ENCODE peak calls at places on chromosomes 12 and 14, in seven cellular contexts. W, S, R, Y, G, O and V are unnamed samples.

GRCh38 chr14:105075364-105076295 is 10.4 kb upstream of the GPR132 start:
- DNase-seq in S (peak; percentile 60), Y (peak; percentile 93), W (peak; percentile 77), G (peak; percentile 93), R (peak; percentile 64), O (no peak), V (no peak)

GRCh38 chr12:77685112-77685511 is 145.6 kb upstream of the NAV3 start:
- DNase-seq in O (no peak), S (peak; percentile 23), W (peak; percentile 62), G (peak; percentile 48), R (no peak), Y (no peak), V (peak; percentile 58)

GRCh38 chr14:71400821-71401447 is 493.7 kb downstream of the PCNX1 start:
- DNase-seq in Y (no peak), O (no peak), W (no peak), G (no peak), R (no peak), S (no peak), V (no peak)

GRCh38 chr12:115467531-115467930 is 783.6 kb upstream of the TBX3 start:
- DNase-seq in W (no peak), R (no peak), G (no peak), S (no peak), O (no peak), Y (no peak), V (no peak)

GRCh38 chr12:51349026-51349425 is 2.5 kb upstream of the CELA1 start:
- DNase-seq in S (no peak), Y (no peak), W (no peak), G (no peak), O (no peak), R (no peak), V (no peak)

GRCh38 chr12:117470804-117471203 is 109.4 kb upstream of the NOS1 start:
- DNase-seq in G (no peak), W (no peak), R (no peak), S (no peak), O (no peak), Y (no peak), V (no peak)

GRCh38 chr12:20319374-20319773 is 49.0 kb upstream of the PDE3A start:
- DNase-seq in R (no peak), S (no peak), Y (no peak), W (no peak), O (no peak), G (no peak), V (no peak)

GRCh38 chr12:4107436-4107878 is 166.1 kb upstream of the CCND2 start:
- DNase-seq in Y (peak; percentile 54), R (no peak), W (no peak), S (peak; percentile 56), O (no peak), G (peak; percentile 82), V (no peak)

GRCh38 chr14:102993523-102993922 is 63.8 kb downstream of the CDC42BPB start:
- DNase-seq in S (peak; percentile 54), G (no peak), W (no peak), O (no peak), R (no peak), Y (no peak), V (no peak)

GRCh38 chr14:21155963-21156362 is at the start of gene OR5AU1:
- DNase-seq in S (no peak), R (no peak), O (no peak), G (no peak), Y (no peak), W (no peak), V (no peak)

GRCh38 chr12:17992002-17992656 is 97.9 kb downstream of the RERGL start:
- DNase-seq in G (peak; percentile 44), R (no peak), Y (no peak), O (no peak), S (no peak), W (no peak), V (no peak)

GRCh38 chr14:76872796-76873432 is 46.7 kb downstream of the LRRC74A start:
- DNase-seq in O (peak; percentile 72), S (peak; percentile 56), Y (peak; percentile 56), G (peak; percentile 20), W (no peak), R (peak; percentile 77), V (peak; percentile 67)

GRCh38 chr14:100219126-100219785 is 19.7 kb upstream of the YY1 start:
- DNase-seq in Y (no peak), W (no peak), O (no peak), S (no peak), G (no peak), R (no peak), V (no peak)

DNA sequence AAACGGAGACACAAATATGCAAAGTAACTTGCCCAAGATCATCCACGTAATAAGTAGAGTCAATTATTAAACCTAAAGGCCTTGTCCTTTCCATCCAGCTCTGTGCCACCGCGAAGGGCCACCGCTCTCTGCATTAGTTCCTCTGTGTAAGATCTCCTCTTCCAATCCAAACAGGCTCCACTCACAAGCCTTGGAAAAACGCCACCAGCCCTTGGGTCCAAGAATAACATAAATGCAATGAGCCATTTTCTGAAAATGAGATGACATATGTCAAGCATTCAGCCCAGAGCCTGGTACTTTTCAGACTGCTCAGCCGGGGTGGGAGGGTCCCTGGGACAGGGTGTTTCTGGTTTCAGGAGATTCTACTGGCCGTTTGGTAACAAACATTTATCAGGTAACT is 30.0 kb downstream of the DGLUCY start:
- DNase-seq in S (peak; percentile 69), O (no peak), R (no peak), Y (no peak), W (no peak), G (no peak), V (peak; percentile 58)
- TF ChIP-seq POLR2AphosphoS5 in S (no peak), O (no peak), R (no peak), Y (no peak), W (no peak), G (no peak), V (no peak)

DNA sequence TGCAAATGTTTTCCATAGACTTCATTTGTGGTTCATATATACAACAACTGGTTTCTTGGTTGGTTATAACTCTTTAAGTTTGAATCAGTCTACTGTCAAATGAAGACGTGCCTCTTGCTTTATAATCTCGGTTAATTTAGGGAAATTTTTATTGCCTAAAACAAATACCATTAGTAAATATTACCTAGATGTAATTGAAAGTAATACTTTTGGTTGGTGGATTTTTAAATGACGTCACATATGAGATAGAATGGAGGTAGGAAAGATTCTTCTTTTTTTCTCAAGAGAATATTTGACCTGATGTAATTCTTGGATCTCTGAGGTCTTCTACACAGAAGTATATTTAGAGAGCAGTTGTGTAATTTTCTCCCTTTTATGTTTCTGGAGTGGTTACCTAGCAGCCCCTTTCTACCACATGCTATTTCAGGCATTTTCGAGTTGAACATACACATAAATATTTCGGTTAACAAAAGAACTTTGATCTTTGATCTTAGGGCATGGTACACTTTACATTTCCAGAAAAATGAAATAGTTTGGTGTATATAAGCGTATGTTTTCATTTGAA is 1.7 kb downstream of the ATF7IP start:
- DNase-seq in S (no peak), G (peak; percentile 10), W (no peak), R (no peak), O (no peak), Y (no peak), V (no peak)
- TF ChIP-seq POLR2AphosphoS5 in S (no peak), G (no peak), W (no peak), R (no peak), O (no peak), Y (no peak), V (no peak)

GRCh38 chr12:104495786-104496185 is 39.0 kb downstream of the CHST11 start:
- DNase-seq in R (no peak), W (no peak), Y (no peak), O (no peak), G (no peak), S (no peak), V (no peak)

GRCh38 chr12:104494137-104494815 is 37.5 kb downstream of the CHST11 start:
- DNase-seq in R (no peak), Y (no peak), W (no peak), S (no peak), O (no peak), G (no peak), V (no peak)

GRCh38 chr12:104496336-104496735 is 39.6 kb downstream of the CHST11 start:
- DNase-seq in Y (no peak), W (no peak), S (no peak), G (no peak), R (no peak), O (no peak), V (no peak)

GRCh38 chr12:104493504-104493903 is 36.8 kb downstream of the CHST11 start:
- DNase-seq in G (no peak), O (no peak), W (no peak), R (no peak), S (no peak), Y (no peak), V (no peak)

DNA sequence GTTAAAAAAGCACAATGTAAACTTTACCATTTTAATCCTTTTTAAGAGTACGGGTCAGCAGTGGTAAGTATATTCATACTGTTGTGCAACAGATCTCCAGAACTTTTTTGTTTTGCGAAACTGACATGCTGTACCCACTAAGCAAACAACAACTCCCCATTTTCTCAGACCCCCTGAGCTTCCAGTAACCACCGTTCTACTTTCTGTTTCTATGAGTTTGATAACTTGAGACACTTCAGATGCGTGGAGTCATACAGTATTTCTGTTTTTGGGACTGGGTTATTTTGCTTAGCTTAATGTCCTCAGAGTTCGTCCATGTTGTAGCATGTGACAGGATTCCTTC is 38.0 kb downstream of the CHST11 start:
- DNase-seq in W (no peak), S (no peak), O (no peak), R (no peak), Y (no peak), G (no peak), V (no peak)
- TF ChIP-seq POLR2AphosphoS5 in W (no peak), S (no peak), O (no peak), R (no peak), Y (no peak), G (no peak), V (no peak)

GRCh38 chr14:69582207-69582606 is 7.5 kb upstream of the CCDC177 start:
- DNase-seq in R (no peak), G (no peak), S (no peak), Y (no peak), W (no peak), O (no peak), V (no peak)

GRCh38 chr14:69582829-69583228 is 8.2 kb upstream of the CCDC177 start:
- DNase-seq in W (no peak), Y (no peak), R (no peak), S (no peak), G (no peak), O (no peak), V (no peak)

GRCh38 chr14:69579476-69579875 is 4.8 kb upstream of the CCDC177 start:
- DNase-seq in O (no peak), W (no peak), S (no peak), Y (no peak), G (no peak), R (no peak), V (no peak)

GRCh38 chr14:69581316-69581935 is 6.8 kb upstream of the CCDC177 start:
- DNase-seq in W (no peak), S (no peak), Y (no peak), R (no peak), O (no peak), G (no peak), V (no peak)

DNA sequence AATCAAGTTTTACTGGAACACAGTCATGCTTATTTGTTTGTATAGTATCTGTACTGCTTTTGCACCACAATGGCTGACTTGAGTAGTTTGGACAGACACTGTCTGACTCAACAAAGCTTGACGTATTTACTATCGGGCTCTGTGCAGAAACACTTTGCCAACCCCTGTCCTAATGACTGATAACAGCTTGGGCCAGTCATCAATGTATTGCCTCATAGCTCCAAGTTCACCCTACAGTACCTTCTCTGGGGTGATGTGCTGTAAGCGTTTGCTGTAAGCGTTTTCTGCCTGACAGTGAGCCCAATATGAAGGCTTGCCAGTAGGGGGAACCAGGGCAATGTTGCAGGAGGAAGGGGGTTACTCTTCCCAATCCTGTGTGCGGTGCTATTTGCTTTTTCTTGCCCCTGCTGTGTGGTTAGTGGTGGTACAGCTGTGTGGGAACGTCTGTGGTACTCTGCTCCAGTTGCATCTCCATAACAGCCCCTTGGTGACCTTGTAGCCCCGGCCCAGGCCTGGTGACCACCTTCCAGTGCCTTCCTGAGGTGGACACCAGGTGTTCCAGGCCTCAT is 5.4 kb upstream of the CCDC177 start:
- DNase-seq in G (peak; percentile 38), R (no peak), S (no peak), Y (no peak), W (no peak), O (no peak), V (peak; percentile 30)
- TF ChIP-seq POLR2AphosphoS5 in G (no peak), R (no peak), S (peak; percentile 49), Y (no peak), W (no peak), O (no peak), V (peak; percentile 58)